ENCODE peak calls at places on chromosomes 12 and 14, in four cellular contexts. One of them, this sample, is unnamed.

GRCh38 chr14:51604078-51604477 is 47.6 kb upstream of the FRMD6 start:
- DNase-seq in AML-193: no peak
- DNase-seq in stimulated activated CD8-positive, alpha-beta memory T cell treated with anti-CD3 and anti-CD28 coated beads, Interleukin-15, amount 100 ng/mL, for 4 hours: no peak
- DNase-seq in G401: no peak
- DNase-seq in this sample: peak

GRCh38 chr12:130027798-130028197 is 124.0 kb upstream of the TMEM132D start:
- DNase-seq in AML-193: no peak
- DNase-seq in stimulated activated CD8-positive, alpha-beta memory T cell treated with anti-CD3 and anti-CD28 coated beads, Interleukin-15, amount 100 ng/mL, for 4 hours: no peak
- DNase-seq in G401: no peak
- DNase-seq in this sample: no peak

GRCh38 chr12:124487065-124487833 is 80.2 kb downstream of the NCOR2 start:
- DNase-seq in AML-193: no peak
- DNase-seq in stimulated activated CD8-positive, alpha-beta memory T cell treated with anti-CD3 and anti-CD28 coated beads, Interleukin-15, amount 100 ng/mL, for 4 hours: no peak
- DNase-seq in G401: no peak
- DNase-seq in this sample: no peak

GRCh38 chr14:95675486-95675885 is 10.7 kb upstream of the TCL1B start:
- DNase-seq in AML-193: no peak
- DNase-seq in stimulated activated CD8-positive, alpha-beta memory T cell treated with anti-CD3 and anti-CD28 coated beads, Interleukin-15, amount 100 ng/mL, for 4 hours: no peak
- DNase-seq in G401: no peak
- DNase-seq in this sample: no peak

GRCh38 chr14:105505101-105505500 is 14.1 kb downstream of the TEDC1 start:
- DNase-seq in AML-193: no peak
- DNase-seq in stimulated activated CD8-positive, alpha-beta memory T cell treated with anti-CD3 and anti-CD28 coated beads, Interleukin-15, amount 100 ng/mL, for 4 hours: no peak
- DNase-seq in G401: no peak
- DNase-seq in this sample: no peak

GRCh38 chr12:89525002-89525823 is 617 bp upstream of the GALNT4 start:
- DNase-seq in AML-193: no peak
- DNase-seq in stimulated activated CD8-positive, alpha-beta memory T cell treated with anti-CD3 and anti-CD28 coated beads, Interleukin-15, amount 100 ng/mL, for 4 hours: peak
- DNase-seq in G401: peak
- DNase-seq in this sample: peak

GRCh38 chr12:104632724-104633181 is 176.0 kb downstream of the CHST11 start:
- DNase-seq in AML-193: no peak
- DNase-seq in stimulated activated CD8-positive, alpha-beta memory T cell treated with anti-CD3 and anti-CD28 coated beads, Interleukin-15, amount 100 ng/mL, for 4 hours: no peak
- DNase-seq in G401: no peak
- DNase-seq in this sample: peak

GRCh38 chr14:77306406-77307098 is 14.1 kb downstream of the POMT2 start:
- DNase-seq in AML-193: no peak
- DNase-seq in stimulated activated CD8-positive, alpha-beta memory T cell treated with anti-CD3 and anti-CD28 coated beads, Interleukin-15, amount 100 ng/mL, for 4 hours: no peak
- DNase-seq in G401: no peak
- DNase-seq in this sample: peak

GRCh38 chr14:32263939-32264567 is 61.0 kb upstream of the RNU6-8 start:
- DNase-seq in AML-193: no peak
- DNase-seq in stimulated activated CD8-positive, alpha-beta memory T cell treated with anti-CD3 and anti-CD28 coated beads, Interleukin-15, amount 100 ng/mL, for 4 hours: no peak
- DNase-seq in G401: no peak
- DNase-seq in this sample: no peak

GRCh38 chr14:54566410-54567223 is at the start of gene SAMD4A:
- DNase-seq in AML-193: no peak
- DNase-seq in stimulated activated CD8-positive, alpha-beta memory T cell treated with anti-CD3 and anti-CD28 coated beads, Interleukin-15, amount 100 ng/mL, for 4 hours: peak
- DNase-seq in G401: peak
- DNase-seq in this sample: peak

GRCh38 chr12:56256326-56256960 is 1.7 kb downstream of the ANKRD52 start:
- DNase-seq in AML-193: no peak
- DNase-seq in stimulated activated CD8-positive, alpha-beta memory T cell treated with anti-CD3 and anti-CD28 coated beads, Interleukin-15, amount 100 ng/mL, for 4 hours: no peak
- DNase-seq in G401: no peak
- DNase-seq in this sample: peak

GRCh38 chr14:46985529-46986137 is 334.1 kb upstream of the RPL10L start:
- DNase-seq in AML-193: no peak
- DNase-seq in stimulated activated CD8-positive, alpha-beta memory T cell treated with anti-CD3 and anti-CD28 coated beads, Interleukin-15, amount 100 ng/mL, for 4 hours: no peak
- DNase-seq in G401: no peak
- DNase-seq in this sample: no peak

GRCh38 chr12:9064815-9065606 is 50.7 kb downstream of the A2M start:
- DNase-seq in AML-193: no peak
- DNase-seq in stimulated activated CD8-positive, alpha-beta memory T cell treated with anti-CD3 and anti-CD28 coated beads, Interleukin-15, amount 100 ng/mL, for 4 hours: no peak
- DNase-seq in G401: peak
- DNase-seq in this sample: peak

GRCh38 chr12:47882796-47883546 is 21.8 kb downstream of the VDR start:
- DNase-seq in AML-193: no peak
- DNase-seq in stimulated activated CD8-positive, alpha-beta memory T cell treated with anti-CD3 and anti-CD28 coated beads, Interleukin-15, amount 100 ng/mL, for 4 hours: no peak
- DNase-seq in G401: no peak
- DNase-seq in this sample: peak

GRCh38 chr14:92425101-92425500 is 88.5 kb upstream of the RIN3 start:
- DNase-seq in AML-193: no peak
- DNase-seq in stimulated activated CD8-positive, alpha-beta memory T cell treated with anti-CD3 and anti-CD28 coated beads, Interleukin-15, amount 100 ng/mL, for 4 hours: no peak
- DNase-seq in G401: no peak
- DNase-seq in this sample: peak

GRCh38 chr12:68619541-68619940 is 8.8 kb downstream of the RAP1B start:
- DNase-seq in AML-193: no peak
- DNase-seq in stimulated activated CD8-positive, alpha-beta memory T cell treated with anti-CD3 and anti-CD28 coated beads, Interleukin-15, amount 100 ng/mL, for 4 hours: no peak
- DNase-seq in G401: no peak
- DNase-seq in this sample: no peak

GRCh38 chr14:94998110-94998509 is 159.2 kb downstream of the DICER1 start:
- DNase-seq in AML-193: no peak
- DNase-seq in stimulated activated CD8-positive, alpha-beta memory T cell treated with anti-CD3 and anti-CD28 coated beads, Interleukin-15, amount 100 ng/mL, for 4 hours: no peak
- DNase-seq in G401: no peak
- DNase-seq in this sample: no peak

GRCh38 chr12:11171953-11172675 is 1.1 kb downstream of the SMIM10L1 start:
- DNase-seq in AML-193: no peak
- DNase-seq in stimulated activated CD8-positive, alpha-beta memory T cell treated with anti-CD3 and anti-CD28 coated beads, Interleukin-15, amount 100 ng/mL, for 4 hours: no peak
- DNase-seq in G401: peak
- DNase-seq in this sample: peak

GRCh38 chr12:109705291-109705690 is 8.3 kb upstream of the FAM222A start:
- DNase-seq in AML-193: no peak
- DNase-seq in stimulated activated CD8-positive, alpha-beta memory T cell treated with anti-CD3 and anti-CD28 coated beads, Interleukin-15, amount 100 ng/mL, for 4 hours: no peak
- DNase-seq in G401: no peak
- DNase-seq in this sample: no peak

GRCh38 chr14:72535485-72535884 is 358.4 kb downstream of the DPF3 start:
- DNase-seq in AML-193: peak
- DNase-seq in stimulated activated CD8-positive, alpha-beta memory T cell treated with anti-CD3 and anti-CD28 coated beads, Interleukin-15, amount 100 ng/mL, for 4 hours: no peak
- DNase-seq in G401: no peak
- DNase-seq in this sample: no peak

GRCh38 chr12:79164890-79165289 is 300.3 kb downstream of the SYT1 start:
- DNase-seq in AML-193: no peak
- DNase-seq in stimulated activated CD8-positive, alpha-beta memory T cell treated with anti-CD3 and anti-CD28 coated beads, Interleukin-15, amount 100 ng/mL, for 4 hours: no peak
- DNase-seq in G401: no peak
- DNase-seq in this sample: no peak

GRCh38 chr12:56634242-56634836 is 4.2 kb upstream of the BAZ2A start:
- DNase-seq in AML-193: no peak
- DNase-seq in stimulated activated CD8-positive, alpha-beta memory T cell treated with anti-CD3 and anti-CD28 coated beads, Interleukin-15, amount 100 ng/mL, for 4 hours: no peak
- DNase-seq in G401: peak
- DNase-seq in this sample: peak

GRCh38 chr12:530308-530707 is 70.6 kb downstream of the B4GALNT3 start:
- DNase-seq in AML-193: no peak
- DNase-seq in stimulated activated CD8-positive, alpha-beta memory T cell treated with anti-CD3 and anti-CD28 coated beads, Interleukin-15, amount 100 ng/mL, for 4 hours: no peak
- DNase-seq in G401: no peak
- DNase-seq in this sample: peak

GRCh38 chr14:92958373-92959188 is 35.6 kb downstream of the CHGA start:
- DNase-seq in AML-193: no peak
- DNase-seq in stimulated activated CD8-positive, alpha-beta memory T cell treated with anti-CD3 and anti-CD28 coated beads, Interleukin-15, amount 100 ng/mL, for 4 hours: no peak
- DNase-seq in G401: no peak
- DNase-seq in this sample: no peak

GRCh38 chr14:69050235-69051184 is 71.4 kb upstream of the ACTN1 start:
- DNase-seq in AML-193: no peak
- DNase-seq in stimulated activated CD8-positive, alpha-beta memory T cell treated with anti-CD3 and anti-CD28 coated beads, Interleukin-15, amount 100 ng/mL, for 4 hours: no peak
- DNase-seq in G401: no peak
- DNase-seq in this sample: peak

GRCh38 chr14:55699131-55700057 is 119.4 kb downstream of the KTN1 start:
- DNase-seq in AML-193: no peak
- DNase-seq in stimulated activated CD8-positive, alpha-beta memory T cell treated with anti-CD3 and anti-CD28 coated beads, Interleukin-15, amount 100 ng/mL, for 4 hours: no peak
- DNase-seq in G401: peak
- DNase-seq in this sample: peak

GRCh38 chr12:93103154-93103553 is 174.1 kb upstream of the EEA1 start:
- DNase-seq in AML-193: no peak
- DNase-seq in stimulated activated CD8-positive, alpha-beta memory T cell treated with anti-CD3 and anti-CD28 coated beads, Interleukin-15, amount 100 ng/mL, for 4 hours: no peak
- DNase-seq in G401: no peak
- DNase-seq in this sample: no peak

GRCh38 chr12:7017870-7018349 is 366 bp downstream of the LPCAT3 start:
- DNase-seq in AML-193: peak
- DNase-seq in stimulated activated CD8-positive, alpha-beta memory T cell treated with anti-CD3 and anti-CD28 coated beads, Interleukin-15, amount 100 ng/mL, for 4 hours: peak
- DNase-seq in G401: peak
- DNase-seq in this sample: no peak

GRCh38 chr12:47004634-47005033 is 74.8 kb upstream of the PCED1B start:
- DNase-seq in AML-193: no peak
- DNase-seq in stimulated activated CD8-positive, alpha-beta memory T cell treated with anti-CD3 and anti-CD28 coated beads, Interleukin-15, amount 100 ng/mL, for 4 hours: no peak
- DNase-seq in G401: no peak
- DNase-seq in this sample: no peak

GRCh38 chr12:51821423-51822260 is 26.9 kb downstream of the FIGNL2 start:
- DNase-seq in AML-193: no peak
- DNase-seq in stimulated activated CD8-positive, alpha-beta memory T cell treated with anti-CD3 and anti-CD28 coated beads, Interleukin-15, amount 100 ng/mL, for 4 hours: peak
- DNase-seq in G401: no peak
- DNase-seq in this sample: peak

GRCh38 chr12:57129311-57130288 is 1.3 kb downstream of the LRP1 start:
- DNase-seq in AML-193: peak
- DNase-seq in stimulated activated CD8-positive, alpha-beta memory T cell treated with anti-CD3 and anti-CD28 coated beads, Interleukin-15, amount 100 ng/mL, for 4 hours: no peak
- DNase-seq in G401: peak
- DNase-seq in this sample: peak

GRCh38 chr12:109178532-109178931 is 62.1 kb downstream of the ACACB start:
- DNase-seq in AML-193: no peak
- DNase-seq in stimulated activated CD8-positive, alpha-beta memory T cell treated with anti-CD3 and anti-CD28 coated beads, Interleukin-15, amount 100 ng/mL, for 4 hours: no peak
- DNase-seq in G401: no peak
- DNase-seq in this sample: no peak

GRCh38 chr12:124162151-124163110 is 132.5 kb upstream of the RFLNA start:
- DNase-seq in AML-193: no peak
- DNase-seq in stimulated activated CD8-positive, alpha-beta memory T cell treated with anti-CD3 and anti-CD28 coated beads, Interleukin-15, amount 100 ng/mL, for 4 hours: no peak
- DNase-seq in G401: peak
- DNase-seq in this sample: no peak

GRCh38 chr12:54207539-54208267 is 18.9 kb upstream of the SMUG1 start:
- DNase-seq in AML-193: peak
- DNase-seq in stimulated activated CD8-positive, alpha-beta memory T cell treated with anti-CD3 and anti-CD28 coated beads, Interleukin-15, amount 100 ng/mL, for 4 hours: peak
- DNase-seq in G401: peak
- DNase-seq in this sample: peak

GRCh38 chr14:61472025-61472672 is 150.8 kb downstream of the PRKCH start:
- DNase-seq in AML-193: no peak
- DNase-seq in stimulated activated CD8-positive, alpha-beta memory T cell treated with anti-CD3 and anti-CD28 coated beads, Interleukin-15, amount 100 ng/mL, for 4 hours: peak
- DNase-seq in G401: peak
- DNase-seq in this sample: peak

GRCh38 chr14:23864252-23864651 is 89.3 kb upstream of the DHRS4 start:
- DNase-seq in AML-193: no peak
- DNase-seq in stimulated activated CD8-positive, alpha-beta memory T cell treated with anti-CD3 and anti-CD28 coated beads, Interleukin-15, amount 100 ng/mL, for 4 hours: no peak
- DNase-seq in G401: no peak
- DNase-seq in this sample: no peak

GRCh38 chr12:80472912-80473500 is 29.0 kb downstream of the PTPRQ start:
- DNase-seq in AML-193: peak
- DNase-seq in stimulated activated CD8-positive, alpha-beta memory T cell treated with anti-CD3 and anti-CD28 coated beads, Interleukin-15, amount 100 ng/mL, for 4 hours: no peak
- DNase-seq in G401: peak
- DNase-seq in this sample: peak

GRCh38 chr12:92551853-92552397 is 150.9 kb upstream of the PLEKHG7 start:
- DNase-seq in AML-193: no peak
- DNase-seq in stimulated activated CD8-positive, alpha-beta memory T cell treated with anti-CD3 and anti-CD28 coated beads, Interleukin-15, amount 100 ng/mL, for 4 hours: no peak
- DNase-seq in G401: no peak
- DNase-seq in this sample: peak

GRCh38 chr14:53215101-53215500 is 62.0 kb upstream of the DDHD1 start:
- DNase-seq in AML-193: no peak
- DNase-seq in stimulated activated CD8-positive, alpha-beta memory T cell treated with anti-CD3 and anti-CD28 coated beads, Interleukin-15, amount 100 ng/mL, for 4 hours: no peak
- DNase-seq in G401: no peak
- DNase-seq in this sample: no peak

GRCh38 chr12:19529933-19530630 is 90.8 kb downstream of the AEBP2 start:
- DNase-seq in AML-193: no peak
- DNase-seq in stimulated activated CD8-positive, alpha-beta memory T cell treated with anti-CD3 and anti-CD28 coated beads, Interleukin-15, amount 100 ng/mL, for 4 hours: no peak
- DNase-seq in G401: no peak
- DNase-seq in this sample: peak

This sample was measured in GM23248.